ENCODE peak calls at places on chromosomes 1 and 21, in four cellular contexts. W is DMS153, C is NCI-H2081, G is ELR. Q is an unnamed sample.

GRCh38 chr21:30710499-30710898 is 8.1 kb downstream of the KRTAP21-3 start:
- DNase-seq in W (no peak), C (no peak), G (no peak), Q (no peak)

GRCh38 chr21:23809573-23809972 is 1797.7 kb downstream of the MRPL39 start:
- DNase-seq in W (no peak), C (no peak), G (no peak), Q (no peak)

GRCh38 chr1:161008857-161009554 is 11.9 kb downstream of the F11R start:
- DNase-seq in W (no peak), C (no peak), G (no peak), Q (no peak)

GRCh38 chr1:218025454-218025853 is 259.6 kb upstream of the RRP15 start:
- DNase-seq in W (no peak), C (no peak), G (peak), Q (no peak)

GRCh38 chr1:61171346-61171745 is 89.0 kb downstream of the NFIA start:
- DNase-seq in W (no peak), C (no peak), G (no peak), Q (no peak)

GRCh38 chr21:44539031-44539430 is 964 bp downstream of the KRTAP10-1 start:
- DNase-seq in W (no peak), C (no peak), G (no peak), Q (no peak)

GRCh38 chr1:173210273-173210672 is 3.1 kb upstream of the TNFSF4 start:
- DNase-seq in W (no peak), C (no peak), G (no peak), Q (no peak)

GRCh38 chr1:19762175-19762779 is 37.4 kb downstream of the TMCO4 start:
- DNase-seq in W (no peak), C (peak), G (peak), Q (no peak)

GRCh38 chr1:77847621-77848080 is 40.8 kb upstream of the NEXN start:
- DNase-seq in W (no peak), C (no peak), G (no peak), Q (no peak)

GRCh38 chr1:157147906-157148717 is 9.9 kb upstream of the ETV3 start:
- DNase-seq in W (no peak), C (no peak), G (peak), Q (no peak)

GRCh38 chr1:151104630-151105029 is 34.1 kb downstream of the GABPB2 start:
- DNase-seq in W (no peak), C (no peak), G (no peak), Q (no peak)

GRCh38 chr1:213231795-213232231 is 180.8 kb downstream of the RPS6KC1 start:
- DNase-seq in W (no peak), C (no peak), G (peak), Q (no peak)

GRCh38 chr21:28742527-28742926 is 250.2 kb downstream of the LTN1 start:
- DNase-seq in W (no peak), C (no peak), G (peak), Q (no peak)

GRCh38 chr1:221192055-221192454 is 312.8 kb downstream of the HLX start:
- DNase-seq in W (no peak), C (no peak), G (no peak), Q (no peak)

GRCh38 chr21:15614757-15615156 is 115.0 kb upstream of the USP25 start:
- DNase-seq in W (no peak), C (no peak), G (no peak), Q (no peak)

GRCh38 chr1:8015036-8015808 is 10.9 kb downstream of the ERRFI1 start:
- DNase-seq in W (peak), C (peak), G (peak), Q (no peak)

Q was measured in gastrocnemius medialis.